ENCODE peak calls at places on chromosomes 2 and 18, in five cellular contexts. One of them, this sample, is unnamed.

GRCh38 chr2:65025453-65026128 is 30.6 kb upstream of the CEP68 start:
- DNase-seq in CD8-positive, alpha-beta T cell: no peak
- DNase-seq in fibroblast of lung: no peak
- DNase-seq in right cardiac atrium: no peak
- DNase-seq in suprapubic skin: no peak
- DNase-seq in this sample: no peak

GRCh38 chr2:6524678-6525367 is 340.9 kb downstream of the CMPK2 start:
- DNase-seq in CD8-positive, alpha-beta T cell: no peak
- DNase-seq in fibroblast of lung: peak
- DNase-seq in right cardiac atrium: no peak
- DNase-seq in suprapubic skin: no peak
- DNase-seq in this sample: no peak

GRCh38 chr18:10563886-10564285 is 38.1 kb downstream of the NAPG start:
- DNase-seq in CD8-positive, alpha-beta T cell: no peak
- DNase-seq in fibroblast of lung: peak
- DNase-seq in right cardiac atrium: peak
- DNase-seq in suprapubic skin: no peak
- DNase-seq in this sample: no peak

GRCh38 chr18:47413327-47413726 is 161.9 kb upstream of the SKOR2 start:
- DNase-seq in CD8-positive, alpha-beta T cell: no peak
- DNase-seq in fibroblast of lung: no peak
- DNase-seq in right cardiac atrium: no peak
- DNase-seq in suprapubic skin: no peak
- DNase-seq in this sample: no peak

GRCh38 chr2:10254373-10255188 is 48.1 kb upstream of the HPCAL1 start:
- DNase-seq in CD8-positive, alpha-beta T cell: no peak
- DNase-seq in fibroblast of lung: peak
- DNase-seq in right cardiac atrium: no peak
- DNase-seq in suprapubic skin: peak
- DNase-seq in this sample: no peak

GRCh38 chr2:208182835-208183234 is 7.0 kb downstream of the C2orf80 start:
- DNase-seq in CD8-positive, alpha-beta T cell: no peak
- DNase-seq in fibroblast of lung: peak
- DNase-seq in right cardiac atrium: no peak
- DNase-seq in suprapubic skin: no peak
- DNase-seq in this sample: no peak

GRCh38 chr2:128513416-128514283 is 195.0 kb upstream of the HS6ST1 start:
- DNase-seq in CD8-positive, alpha-beta T cell: no peak
- DNase-seq in fibroblast of lung: no peak
- DNase-seq in right cardiac atrium: peak
- DNase-seq in suprapubic skin: peak
- DNase-seq in this sample: no peak

GRCh38 chr18:8176554-8176953 is 432.7 kb upstream of the RAB12 start:
- DNase-seq in CD8-positive, alpha-beta T cell: no peak
- DNase-seq in fibroblast of lung: no peak
- DNase-seq in right cardiac atrium: no peak
- DNase-seq in suprapubic skin: no peak
- DNase-seq in this sample: no peak

GRCh38 chr2:60029248-60029883 is 524.1 kb downstream of the BCL11A start:
- DNase-seq in CD8-positive, alpha-beta T cell: no peak
- DNase-seq in fibroblast of lung: no peak
- DNase-seq in right cardiac atrium: no peak
- DNase-seq in suprapubic skin: no peak
- DNase-seq in this sample: no peak

GRCh38 chr2:70728128-70728527 is 39.9 kb downstream of the ADD2 start:
- DNase-seq in CD8-positive, alpha-beta T cell: no peak
- DNase-seq in fibroblast of lung: peak
- DNase-seq in right cardiac atrium: no peak
- DNase-seq in suprapubic skin: no peak
- DNase-seq in this sample: peak

GRCh38 chr2:68767031-68767961 is 32.7 kb downstream of the ARHGAP25 start:
- DNase-seq in CD8-positive, alpha-beta T cell: no peak
- DNase-seq in fibroblast of lung: no peak
- DNase-seq in right cardiac atrium: no peak
- DNase-seq in suprapubic skin: no peak
- DNase-seq in this sample: no peak

GRCh38 chr2:239832101-239832994 is 192.8 kb downstream of the NDUFA10 start:
- DNase-seq in CD8-positive, alpha-beta T cell: no peak
- DNase-seq in fibroblast of lung: no peak
- DNase-seq in right cardiac atrium: no peak
- DNase-seq in suprapubic skin: peak
- DNase-seq in this sample: peak

GRCh38 chr2:159484537-159484936 is 131.8 kb downstream of the BAZ2B start:
- DNase-seq in CD8-positive, alpha-beta T cell: no peak
- DNase-seq in fibroblast of lung: no peak
- DNase-seq in right cardiac atrium: no peak
- DNase-seq in suprapubic skin: no peak
- DNase-seq in this sample: no peak

GRCh38 chr2:95231723-95232122 is 24.4 kb downstream of the ZNF892 start:
- DNase-seq in CD8-positive, alpha-beta T cell: no peak
- DNase-seq in fibroblast of lung: peak
- DNase-seq in right cardiac atrium: peak
- DNase-seq in suprapubic skin: peak
- DNase-seq in this sample: peak

GRCh38 chr18:62339106-62339988 is 14.2 kb downstream of the TNFRSF11A start:
- DNase-seq in CD8-positive, alpha-beta T cell: no peak
- DNase-seq in fibroblast of lung: peak
- DNase-seq in right cardiac atrium: peak
- DNase-seq in suprapubic skin: no peak
- DNase-seq in this sample: no peak

GRCh38 chr2:95391641-95392310 is 10.7 kb upstream of the FAHD2A start:
- DNase-seq in CD8-positive, alpha-beta T cell: no peak
- DNase-seq in fibroblast of lung: no peak
- DNase-seq in right cardiac atrium: peak
- DNase-seq in suprapubic skin: no peak
- DNase-seq in this sample: no peak

GRCh38 chr2:65278450-65279030 is 50.9 kb downstream of the ACTR2 start:
- DNase-seq in CD8-positive, alpha-beta T cell: no peak
- DNase-seq in fibroblast of lung: peak
- DNase-seq in right cardiac atrium: no peak
- DNase-seq in suprapubic skin: no peak
- DNase-seq in this sample: peak

GRCh38 chr2:117917223-117917917 is 96.5 kb downstream of the CCDC93 start:
- DNase-seq in CD8-positive, alpha-beta T cell: no peak
- DNase-seq in fibroblast of lung: no peak
- DNase-seq in right cardiac atrium: peak
- DNase-seq in suprapubic skin: no peak
- DNase-seq in this sample: no peak

GRCh38 chr18:77100751-77101355 is 31.7 kb downstream of the MBP start:
- DNase-seq in CD8-positive, alpha-beta T cell: no peak
- DNase-seq in fibroblast of lung: peak
- DNase-seq in right cardiac atrium: peak
- DNase-seq in suprapubic skin: no peak
- DNase-seq in this sample: peak

GRCh38 chr2:228548230-228548629 is 366.7 kb upstream of the SPHKAP start:
- DNase-seq in CD8-positive, alpha-beta T cell: no peak
- DNase-seq in fibroblast of lung: peak
- DNase-seq in right cardiac atrium: no peak
- DNase-seq in suprapubic skin: no peak
- DNase-seq in this sample: no peak

GRCh38 chr18:47050468-47050867 is 15.0 kb upstream of the ELOA2 start:
- DNase-seq in CD8-positive, alpha-beta T cell: no peak
- DNase-seq in fibroblast of lung: peak
- DNase-seq in right cardiac atrium: no peak
- DNase-seq in suprapubic skin: no peak
- DNase-seq in this sample: no peak

GRCh38 chr2:217606296-217606695 is 396.5 kb downstream of the TNS1 start:
- DNase-seq in CD8-positive, alpha-beta T cell: no peak
- DNase-seq in fibroblast of lung: no peak
- DNase-seq in right cardiac atrium: no peak
- DNase-seq in suprapubic skin: no peak
- DNase-seq in this sample: no peak

GRCh38 chr2:97735161-97735561 is 21.8 kb downstream of the ZAP70 start:
- DNase-seq in CD8-positive, alpha-beta T cell: no peak
- DNase-seq in fibroblast of lung: no peak
- DNase-seq in right cardiac atrium: no peak
- DNase-seq in suprapubic skin: no peak
- DNase-seq in this sample: no peak

DNA sequence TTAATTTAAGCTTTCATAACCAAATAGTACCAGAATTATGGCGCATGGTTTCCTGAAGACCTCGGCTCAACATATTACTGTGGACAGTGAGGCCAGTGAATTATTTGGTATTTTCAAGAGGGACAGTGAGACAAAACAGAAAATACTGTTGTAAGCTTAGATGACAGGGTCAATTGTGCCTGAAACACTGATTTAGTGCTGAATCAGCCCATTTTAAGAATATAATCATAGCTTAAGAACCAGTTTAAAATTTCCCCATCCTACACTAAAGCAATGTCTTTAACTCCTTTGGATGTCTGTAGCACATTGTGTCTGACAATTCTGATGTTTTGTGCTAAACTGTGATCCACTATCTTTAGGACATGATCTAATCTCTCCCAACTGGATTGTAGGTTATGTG is 4.6 kb downstream of the ITGA6 start:
- DNase-seq in CD8-positive, alpha-beta T cell: no peak
- DNase-seq in fibroblast of lung: no peak
- DNase-seq in right cardiac atrium: no peak
- DNase-seq in suprapubic skin: no peak
- DNase-seq in this sample: no peak
- H3K4me3 ChIP-seq in CD8-positive, alpha-beta T cell: peak
- H3K4me3 ChIP-seq in fibroblast of lung: no peak
- H3K4me3 ChIP-seq in right cardiac atrium: no peak
- H3K4me3 ChIP-seq in suprapubic skin: peak
- H3K4me3 ChIP-seq in this sample: no peak

GRCh38 chr2:237092506-237092905 is 6.8 kb downstream of the COPS8 start:
- DNase-seq in CD8-positive, alpha-beta T cell: no peak
- DNase-seq in fibroblast of lung: no peak
- DNase-seq in right cardiac atrium: no peak
- DNase-seq in suprapubic skin: no peak
- DNase-seq in this sample: no peak
- H3K4me3 ChIP-seq in CD8-positive, alpha-beta T cell: no peak
- H3K4me3 ChIP-seq in fibroblast of lung: no peak
- H3K4me3 ChIP-seq in right cardiac atrium: no peak
- H3K4me3 ChIP-seq in suprapubic skin: no peak
- H3K4me3 ChIP-seq in this sample: no peak

GRCh38 chr2:28893488-28893887 is 979 bp upstream of the WDR43 start:
- DNase-seq in CD8-positive, alpha-beta T cell: no peak
- DNase-seq in fibroblast of lung: no peak
- DNase-seq in right cardiac atrium: peak
- DNase-seq in suprapubic skin: no peak
- DNase-seq in this sample: no peak

GRCh38 chr2:28894470-28895188 is at the start of gene WDR43:
- DNase-seq in CD8-positive, alpha-beta T cell: peak
- DNase-seq in fibroblast of lung: peak
- DNase-seq in right cardiac atrium: peak
- DNase-seq in suprapubic skin: peak
- DNase-seq in this sample: peak

GRCh38 chr2:28895189-28895893 is 874 bp downstream of the WDR43 start:
- DNase-seq in CD8-positive, alpha-beta T cell: no peak
- DNase-seq in fibroblast of lung: peak
- DNase-seq in right cardiac atrium: peak
- DNase-seq in suprapubic skin: peak
- DNase-seq in this sample: peak

GRCh38 chr2:28898048-28898447 is 3.6 kb downstream of the WDR43 start:
- DNase-seq in CD8-positive, alpha-beta T cell: no peak
- DNase-seq in fibroblast of lung: no peak
- DNase-seq in right cardiac atrium: no peak
- DNase-seq in suprapubic skin: no peak
- DNase-seq in this sample: no peak

GRCh38 chr2:28896906-28897305 is 2.4 kb downstream of the WDR43 start:
- DNase-seq in CD8-positive, alpha-beta T cell: no peak
- DNase-seq in fibroblast of lung: peak
- DNase-seq in right cardiac atrium: no peak
- DNase-seq in suprapubic skin: no peak
- DNase-seq in this sample: peak
- H3K4me3 ChIP-seq in CD8-positive, alpha-beta T cell: no peak
- H3K4me3 ChIP-seq in fibroblast of lung: peak
- H3K4me3 ChIP-seq in right cardiac atrium: no peak
- H3K4me3 ChIP-seq in suprapubic skin: no peak
- H3K4me3 ChIP-seq in this sample: no peak

GRCh38 chr2:11410101-11410500 is 55.9 kb downstream of the E2F6 start:
- DNase-seq in CD8-positive, alpha-beta T cell: no peak
- DNase-seq in fibroblast of lung: no peak
- DNase-seq in right cardiac atrium: no peak
- DNase-seq in suprapubic skin: no peak
- DNase-seq in this sample: no peak

GRCh38 chr2:11411768-11412448 is 54.1 kb downstream of the E2F6 start:
- DNase-seq in CD8-positive, alpha-beta T cell: no peak
- DNase-seq in fibroblast of lung: peak
- DNase-seq in right cardiac atrium: peak
- DNase-seq in suprapubic skin: no peak
- DNase-seq in this sample: peak

GRCh38 chr2:11414372-11415124 is 51.4 kb downstream of the E2F6 start:
- DNase-seq in CD8-positive, alpha-beta T cell: no peak
- DNase-seq in fibroblast of lung: no peak
- DNase-seq in right cardiac atrium: no peak
- DNase-seq in suprapubic skin: no peak
- DNase-seq in this sample: no peak

GRCh38 chr2:11411244-11411643 is 54.7 kb downstream of the E2F6 start:
- DNase-seq in CD8-positive, alpha-beta T cell: no peak
- DNase-seq in fibroblast of lung: no peak
- DNase-seq in right cardiac atrium: no peak
- DNase-seq in suprapubic skin: no peak
- DNase-seq in this sample: no peak

GRCh38 chr2:11412449-11412810 is 53.5 kb downstream of the E2F6 start:
- DNase-seq in CD8-positive, alpha-beta T cell: no peak
- DNase-seq in fibroblast of lung: no peak
- DNase-seq in right cardiac atrium: no peak
- DNase-seq in suprapubic skin: no peak
- DNase-seq in this sample: no peak
- H3K4me3 ChIP-seq in CD8-positive, alpha-beta T cell: no peak
- H3K4me3 ChIP-seq in fibroblast of lung: no peak
- H3K4me3 ChIP-seq in right cardiac atrium: no peak
- H3K4me3 ChIP-seq in suprapubic skin: no peak
- H3K4me3 ChIP-seq in this sample: no peak

DNA sequence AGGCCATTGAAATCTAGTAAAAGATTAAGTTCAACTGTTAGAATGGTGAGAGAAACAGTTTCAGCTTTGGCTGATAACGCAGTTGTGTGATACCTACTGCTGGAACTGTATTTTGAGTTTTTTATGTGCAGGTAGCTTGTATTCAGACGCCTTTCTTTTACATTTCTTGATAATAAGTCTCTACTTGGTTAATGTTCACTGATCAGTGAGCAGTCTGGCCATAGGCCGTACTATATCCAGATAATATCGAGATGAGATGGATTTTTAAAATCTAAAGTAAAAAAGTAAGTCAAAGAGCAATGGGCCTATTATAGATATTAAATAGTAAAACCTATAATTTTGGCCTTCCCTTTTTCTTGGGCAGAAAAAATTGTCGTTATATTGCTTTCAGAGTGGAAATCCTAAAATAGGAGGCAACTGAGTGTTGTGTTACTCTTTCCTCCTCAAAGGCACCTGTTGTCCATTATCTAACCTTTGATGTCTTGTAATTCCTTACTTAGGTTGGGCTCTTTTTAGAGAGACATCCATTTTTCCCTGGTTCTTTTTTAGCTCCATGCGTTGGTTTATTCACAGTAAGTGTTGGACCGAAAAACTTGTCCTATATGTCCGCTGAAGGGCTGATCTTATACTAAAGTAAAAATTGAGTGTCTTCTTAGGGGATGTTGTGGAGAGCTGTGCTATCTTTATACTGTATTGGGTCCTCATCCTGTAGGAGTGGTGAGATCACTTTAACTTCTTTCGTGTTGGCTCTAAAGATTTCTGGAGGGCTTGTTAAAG is 1.7 kb downstream of the EML4 start:
- DNase-seq in CD8-positive, alpha-beta T cell: no peak
- DNase-seq in fibroblast of lung: no peak
- DNase-seq in right cardiac atrium: no peak
- DNase-seq in suprapubic skin: no peak
- DNase-seq in this sample: no peak
- H3K4me3 ChIP-seq in CD8-positive, alpha-beta T cell: peak
- H3K4me3 ChIP-seq in fibroblast of lung: peak
- H3K4me3 ChIP-seq in right cardiac atrium: peak
- H3K4me3 ChIP-seq in suprapubic skin: peak
- H3K4me3 ChIP-seq in this sample: peak

GRCh38 chr18:28168725-28169124 is 8.2 kb downstream of the CDH2 start:
- DNase-seq in CD8-positive, alpha-beta T cell: no peak
- DNase-seq in fibroblast of lung: no peak
- DNase-seq in right cardiac atrium: no peak
- DNase-seq in suprapubic skin: no peak
- DNase-seq in this sample: no peak
- H3K4me3 ChIP-seq in CD8-positive, alpha-beta T cell: no peak
- H3K4me3 ChIP-seq in fibroblast of lung: no peak
- H3K4me3 ChIP-seq in right cardiac atrium: no peak
- H3K4me3 ChIP-seq in suprapubic skin: no peak
- H3K4me3 ChIP-seq in this sample: no peak

This sample was measured in SJSA1.